ENCODE peak calls at places on chromosomes 11 and 22, in nine cellular contexts. One of them, this sample, is unnamed.

GRCh38 chr22:26273011-26273675 is 103.9 kb downstream of the SEZ6L start:
- DNase-seq in NCI-H1417: no peak
- DNase-seq in activated T-cell treated with anti-CD3 and anti-CD28 coated beads, Interleukin-2, amount 50 U/mL, for 48 hours: no peak
- DNase-seq in Karpas-422: no peak
- DNase-seq in stimulated activated CD4-positive, alpha-beta T cell treated with anti-CD3 and anti-CD28 coated beads, Interleukin-1b, Interleukin-23, amount 100 ng/mL, for 4 hours: no peak
- DNase-seq in mammary epithelial cell: no peak
- DNase-seq in adipocyte: no peak
- DNase-seq in A549: no peak
- DNase-seq in Calu3: no peak
- DNase-seq in this sample: no peak

GRCh38 chr11:36122715-36123114 is 166.5 kb downstream of the COMMD9 start:
- DNase-seq in NCI-H1417: no peak
- DNase-seq in activated T-cell treated with anti-CD3 and anti-CD28 coated beads, Interleukin-2, amount 50 U/mL, for 48 hours: no peak
- DNase-seq in Karpas-422: no peak
- DNase-seq in stimulated activated CD4-positive, alpha-beta T cell treated with anti-CD3 and anti-CD28 coated beads, Interleukin-1b, Interleukin-23, amount 100 ng/mL, for 4 hours: no peak
- DNase-seq in mammary epithelial cell: peak; percentile 7
- DNase-seq in adipocyte: peak; percentile 23
- DNase-seq in A549: no peak
- DNase-seq in Calu3: no peak
- DNase-seq in this sample: peak; percentile 26

GRCh38 chr11:45102810-45103621 is 43.4 kb upstream of the PRDM11 start:
- DNase-seq in NCI-H1417: peak; percentile 57
- DNase-seq in activated T-cell treated with anti-CD3 and anti-CD28 coated beads, Interleukin-2, amount 50 U/mL, for 48 hours: peak; percentile 81
- DNase-seq in Karpas-422: peak; percentile 88
- DNase-seq in stimulated activated CD4-positive, alpha-beta T cell treated with anti-CD3 and anti-CD28 coated beads, Interleukin-1b, Interleukin-23, amount 100 ng/mL, for 4 hours: peak; percentile 53
- DNase-seq in mammary epithelial cell: peak; percentile 63
- DNase-seq in adipocyte: peak; percentile 91
- DNase-seq in A549: peak; percentile 66
- DNase-seq in Calu3: peak; percentile 62
- DNase-seq in this sample: peak; percentile 81

GRCh38 chr11:95284057-95285052 is 53.4 kb upstream of the SESN3 start:
- DNase-seq in NCI-H1417: no peak
- DNase-seq in activated T-cell treated with anti-CD3 and anti-CD28 coated beads, Interleukin-2, amount 50 U/mL, for 48 hours: no peak
- DNase-seq in Karpas-422: no peak
- DNase-seq in stimulated activated CD4-positive, alpha-beta T cell treated with anti-CD3 and anti-CD28 coated beads, Interleukin-1b, Interleukin-23, amount 100 ng/mL, for 4 hours: no peak
- DNase-seq in mammary epithelial cell: peak; percentile 36
- DNase-seq in adipocyte: no peak
- DNase-seq in A549: no peak
- DNase-seq in Calu3: no peak
- DNase-seq in this sample: no peak

GRCh38 chr11:11074686-11075370 is 217.0 kb upstream of the ZBED5 start:
- DNase-seq in NCI-H1417: peak; percentile 8
- DNase-seq in activated T-cell treated with anti-CD3 and anti-CD28 coated beads, Interleukin-2, amount 50 U/mL, for 48 hours: no peak
- DNase-seq in Karpas-422: no peak
- DNase-seq in stimulated activated CD4-positive, alpha-beta T cell treated with anti-CD3 and anti-CD28 coated beads, Interleukin-1b, Interleukin-23, amount 100 ng/mL, for 4 hours: no peak
- DNase-seq in mammary epithelial cell: no peak
- DNase-seq in adipocyte: no peak
- DNase-seq in A549: no peak
- DNase-seq in Calu3: no peak
- DNase-seq in this sample: no peak

GRCh38 chr11:113818426-113818825 is 38.8 kb downstream of the CLDN25 start:
- DNase-seq in NCI-H1417: no peak
- DNase-seq in activated T-cell treated with anti-CD3 and anti-CD28 coated beads, Interleukin-2, amount 50 U/mL, for 48 hours: no peak
- DNase-seq in Karpas-422: no peak
- DNase-seq in stimulated activated CD4-positive, alpha-beta T cell treated with anti-CD3 and anti-CD28 coated beads, Interleukin-1b, Interleukin-23, amount 100 ng/mL, for 4 hours: no peak
- DNase-seq in mammary epithelial cell: peak; percentile 58
- DNase-seq in adipocyte: no peak
- DNase-seq in A549: no peak
- DNase-seq in Calu3: no peak
- DNase-seq in this sample: no peak

GRCh38 chr11:14768789-14769188 is 123.2 kb downstream of the CYP2R1 start:
- DNase-seq in NCI-H1417: no peak
- DNase-seq in activated T-cell treated with anti-CD3 and anti-CD28 coated beads, Interleukin-2, amount 50 U/mL, for 48 hours: no peak
- DNase-seq in Karpas-422: no peak
- DNase-seq in stimulated activated CD4-positive, alpha-beta T cell treated with anti-CD3 and anti-CD28 coated beads, Interleukin-1b, Interleukin-23, amount 100 ng/mL, for 4 hours: no peak
- DNase-seq in mammary epithelial cell: no peak
- DNase-seq in adipocyte: no peak
- DNase-seq in A549: no peak
- DNase-seq in Calu3: no peak
- DNase-seq in this sample: no peak

GRCh38 chr11:25432376-25432775 is 899.6 kb upstream of the ANO3 start:
- DNase-seq in NCI-H1417: no peak
- DNase-seq in activated T-cell treated with anti-CD3 and anti-CD28 coated beads, Interleukin-2, amount 50 U/mL, for 48 hours: no peak
- DNase-seq in Karpas-422: no peak
- DNase-seq in stimulated activated CD4-positive, alpha-beta T cell treated with anti-CD3 and anti-CD28 coated beads, Interleukin-1b, Interleukin-23, amount 100 ng/mL, for 4 hours: no peak
- DNase-seq in mammary epithelial cell: no peak
- DNase-seq in adipocyte: no peak
- DNase-seq in A549: no peak
- DNase-seq in Calu3: no peak
- DNase-seq in this sample: no peak

GRCh38 chr11:130181295-130182272 is 22.0 kb downstream of the ST14 start:
- DNase-seq in NCI-H1417: peak; percentile 79
- DNase-seq in activated T-cell treated with anti-CD3 and anti-CD28 coated beads, Interleukin-2, amount 50 U/mL, for 48 hours: no peak
- DNase-seq in Karpas-422: no peak
- DNase-seq in stimulated activated CD4-positive, alpha-beta T cell treated with anti-CD3 and anti-CD28 coated beads, Interleukin-1b, Interleukin-23, amount 100 ng/mL, for 4 hours: no peak
- DNase-seq in mammary epithelial cell: peak; percentile 76
- DNase-seq in adipocyte: peak; percentile 80
- DNase-seq in A549: peak; percentile 46
- DNase-seq in Calu3: no peak
- DNase-seq in this sample: peak; percentile 67

GRCh38 chr11:130431806-130432205 is 3.4 kb upstream of the ADAMTS8 start:
- DNase-seq in NCI-H1417: no peak
- DNase-seq in activated T-cell treated with anti-CD3 and anti-CD28 coated beads, Interleukin-2, amount 50 U/mL, for 48 hours: no peak
- DNase-seq in Karpas-422: no peak
- DNase-seq in stimulated activated CD4-positive, alpha-beta T cell treated with anti-CD3 and anti-CD28 coated beads, Interleukin-1b, Interleukin-23, amount 100 ng/mL, for 4 hours: no peak
- DNase-seq in mammary epithelial cell: no peak
- DNase-seq in adipocyte: peak; percentile 82
- DNase-seq in A549: no peak
- DNase-seq in Calu3: no peak
- DNase-seq in this sample: no peak

GRCh38 chr11:47589103-47589502 is 2.6 kb downstream of the FAM180B start:
- DNase-seq in NCI-H1417: no peak
- DNase-seq in activated T-cell treated with anti-CD3 and anti-CD28 coated beads, Interleukin-2, amount 50 U/mL, for 48 hours: no peak
- DNase-seq in Karpas-422: no peak
- DNase-seq in stimulated activated CD4-positive, alpha-beta T cell treated with anti-CD3 and anti-CD28 coated beads, Interleukin-1b, Interleukin-23, amount 100 ng/mL, for 4 hours: no peak
- DNase-seq in mammary epithelial cell: no peak
- DNase-seq in adipocyte: no peak
- DNase-seq in A549: no peak
- DNase-seq in Calu3: no peak
- DNase-seq in this sample: no peak

GRCh38 chr11:27524155-27524554 is 17.6 kb upstream of the LIN7C start:
- DNase-seq in NCI-H1417: no peak
- DNase-seq in activated T-cell treated with anti-CD3 and anti-CD28 coated beads, Interleukin-2, amount 50 U/mL, for 48 hours: no peak
- DNase-seq in Karpas-422: peak; percentile 49
- DNase-seq in stimulated activated CD4-positive, alpha-beta T cell treated with anti-CD3 and anti-CD28 coated beads, Interleukin-1b, Interleukin-23, amount 100 ng/mL, for 4 hours: no peak
- DNase-seq in mammary epithelial cell: peak; percentile 66
- DNase-seq in adipocyte: peak; percentile 39
- DNase-seq in A549: peak; percentile 61
- DNase-seq in Calu3: no peak
- DNase-seq in this sample: no peak

GRCh38 chr22:40484906-40485660 is 114.7 kb downstream of the SGSM3 start:
- DNase-seq in NCI-H1417: no peak
- DNase-seq in activated T-cell treated with anti-CD3 and anti-CD28 coated beads, Interleukin-2, amount 50 U/mL, for 48 hours: no peak
- DNase-seq in Karpas-422: no peak
- DNase-seq in stimulated activated CD4-positive, alpha-beta T cell treated with anti-CD3 and anti-CD28 coated beads, Interleukin-1b, Interleukin-23, amount 100 ng/mL, for 4 hours: no peak
- DNase-seq in mammary epithelial cell: no peak
- DNase-seq in adipocyte: peak; percentile 75
- DNase-seq in A549: no peak
- DNase-seq in Calu3: no peak
- DNase-seq in this sample: no peak

GRCh38 chr11:134696455-134696854 is 284.4 kb upstream of the B3GAT1 start:
- DNase-seq in NCI-H1417: no peak
- DNase-seq in activated T-cell treated with anti-CD3 and anti-CD28 coated beads, Interleukin-2, amount 50 U/mL, for 48 hours: no peak
- DNase-seq in Karpas-422: no peak
- DNase-seq in stimulated activated CD4-positive, alpha-beta T cell treated with anti-CD3 and anti-CD28 coated beads, Interleukin-1b, Interleukin-23, amount 100 ng/mL, for 4 hours: no peak
- DNase-seq in mammary epithelial cell: no peak
- DNase-seq in adipocyte: no peak
- DNase-seq in A549: no peak
- DNase-seq in Calu3: no peak
- DNase-seq in this sample: no peak

GRCh38 chr11:76854709-76855108 is 6.0 kb upstream of the ACER3 start:
- DNase-seq in NCI-H1417: no peak
- DNase-seq in activated T-cell treated with anti-CD3 and anti-CD28 coated beads, Interleukin-2, amount 50 U/mL, for 48 hours: no peak
- DNase-seq in Karpas-422: no peak
- DNase-seq in stimulated activated CD4-positive, alpha-beta T cell treated with anti-CD3 and anti-CD28 coated beads, Interleukin-1b, Interleukin-23, amount 100 ng/mL, for 4 hours: no peak
- DNase-seq in mammary epithelial cell: peak; percentile 47
- DNase-seq in adipocyte: no peak
- DNase-seq in A549: no peak
- DNase-seq in Calu3: no peak
- DNase-seq in this sample: no peak

GRCh38 chr11:64333556-64333955 is 6.4 kb upstream of the CCDC88B start:
- DNase-seq in NCI-H1417: no peak
- DNase-seq in activated T-cell treated with anti-CD3 and anti-CD28 coated beads, Interleukin-2, amount 50 U/mL, for 48 hours: no peak
- DNase-seq in Karpas-422: no peak
- DNase-seq in stimulated activated CD4-positive, alpha-beta T cell treated with anti-CD3 and anti-CD28 coated beads, Interleukin-1b, Interleukin-23, amount 100 ng/mL, for 4 hours: no peak
- DNase-seq in mammary epithelial cell: no peak
- DNase-seq in adipocyte: no peak
- DNase-seq in A549: no peak
- DNase-seq in Calu3: no peak
- DNase-seq in this sample: no peak

GRCh38 chr22:36644333-36644757 is 59.2 kb downstream of the CACNG2 start:
- DNase-seq in NCI-H1417: no peak
- DNase-seq in activated T-cell treated with anti-CD3 and anti-CD28 coated beads, Interleukin-2, amount 50 U/mL, for 48 hours: peak; percentile 26
- DNase-seq in Karpas-422: peak; percentile 84
- DNase-seq in stimulated activated CD4-positive, alpha-beta T cell treated with anti-CD3 and anti-CD28 coated beads, Interleukin-1b, Interleukin-23, amount 100 ng/mL, for 4 hours: no peak
- DNase-seq in mammary epithelial cell: peak; percentile 91
- DNase-seq in adipocyte: peak; percentile 86
- DNase-seq in A549: peak; percentile 69
- DNase-seq in Calu3: peak; percentile 68
- DNase-seq in this sample: peak; percentile 21

GRCh38 chr11:109405671-109406070 is 16.3 kb upstream of the C11orf87 start:
- DNase-seq in NCI-H1417: no peak
- DNase-seq in activated T-cell treated with anti-CD3 and anti-CD28 coated beads, Interleukin-2, amount 50 U/mL, for 48 hours: no peak
- DNase-seq in Karpas-422: no peak
- DNase-seq in stimulated activated CD4-positive, alpha-beta T cell treated with anti-CD3 and anti-CD28 coated beads, Interleukin-1b, Interleukin-23, amount 100 ng/mL, for 4 hours: no peak
- DNase-seq in mammary epithelial cell: peak; percentile 19
- DNase-seq in adipocyte: peak; percentile 21
- DNase-seq in A549: no peak
- DNase-seq in Calu3: no peak
- DNase-seq in this sample: no peak

GRCh38 chr11:33064033-33064825 is 24.9 kb downstream of the TCP11L1 start:
- DNase-seq in NCI-H1417: no peak
- DNase-seq in activated T-cell treated with anti-CD3 and anti-CD28 coated beads, Interleukin-2, amount 50 U/mL, for 48 hours: no peak
- DNase-seq in Karpas-422: no peak
- DNase-seq in stimulated activated CD4-positive, alpha-beta T cell treated with anti-CD3 and anti-CD28 coated beads, Interleukin-1b, Interleukin-23, amount 100 ng/mL, for 4 hours: no peak
- DNase-seq in mammary epithelial cell: peak; percentile 44
- DNase-seq in adipocyte: no peak
- DNase-seq in A549: no peak
- DNase-seq in Calu3: no peak
- DNase-seq in this sample: no peak

GRCh38 chr11:57427692-57428082 is 766 bp upstream of the SLC43A3 start:
- DNase-seq in NCI-H1417: no peak
- DNase-seq in activated T-cell treated with anti-CD3 and anti-CD28 coated beads, Interleukin-2, amount 50 U/mL, for 48 hours: no peak
- DNase-seq in Karpas-422: no peak
- DNase-seq in stimulated activated CD4-positive, alpha-beta T cell treated with anti-CD3 and anti-CD28 coated beads, Interleukin-1b, Interleukin-23, amount 100 ng/mL, for 4 hours: no peak
- DNase-seq in mammary epithelial cell: no peak
- DNase-seq in adipocyte: no peak
- DNase-seq in A549: no peak
- DNase-seq in Calu3: no peak
- DNase-seq in this sample: peak; percentile 33

GRCh38 chr11:35609656-35610055 is 8.6 kb upstream of the FJX1 start:
- DNase-seq in NCI-H1417: no peak
- DNase-seq in activated T-cell treated with anti-CD3 and anti-CD28 coated beads, Interleukin-2, amount 50 U/mL, for 48 hours: no peak
- DNase-seq in Karpas-422: no peak
- DNase-seq in stimulated activated CD4-positive, alpha-beta T cell treated with anti-CD3 and anti-CD28 coated beads, Interleukin-1b, Interleukin-23, amount 100 ng/mL, for 4 hours: no peak
- DNase-seq in mammary epithelial cell: no peak
- DNase-seq in adipocyte: no peak
- DNase-seq in A549: no peak
- DNase-seq in Calu3: no peak
- DNase-seq in this sample: no peak

GRCh38 chr22:19176175-19176630 is 2.3 kb downstream of the SLC25A1 start:
- DNase-seq in NCI-H1417: no peak
- DNase-seq in activated T-cell treated with anti-CD3 and anti-CD28 coated beads, Interleukin-2, amount 50 U/mL, for 48 hours: no peak
- DNase-seq in Karpas-422: peak; percentile 44
- DNase-seq in stimulated activated CD4-positive, alpha-beta T cell treated with anti-CD3 and anti-CD28 coated beads, Interleukin-1b, Interleukin-23, amount 100 ng/mL, for 4 hours: no peak
- DNase-seq in mammary epithelial cell: no peak
- DNase-seq in adipocyte: peak; percentile 4
- DNase-seq in A549: no peak
- DNase-seq in Calu3: no peak
- DNase-seq in this sample: no peak

This sample was measured in T47D.